ENCODE peak calls at places on chromosomes 3 and 15, in nine cellular contexts. J is aorta, Y is endothelial cell of umbilical vein, H is body of pancreas, A is neuronal stem cell, B is heart left ventricle, Z is fibroblast of lung, G is IMR-90, Q is testis. M is an unnamed sample.

GRCh38 chr15:28892789-28893610 is 7.2 kb downstream of the APBA2 start:
- DNase-seq in Y (no peak), Z (peak), A (no peak), G (peak), B (no peak), Q (no peak), J (no peak), H (peak), M (no peak)

GRCh38 chr15:46786886-46787285 is 930.4 kb upstream of the SEMA6D start:
- DNase-seq in G (no peak), Q (no peak), Y (no peak), B (no peak), H (no peak), J (no peak), Z (no peak), A (peak), M (no peak)

GRCh38 chr3:105367063-105367405 is 325 bp downstream of the ALCAM start:
- DNase-seq in Y (no peak), J (peak), B (peak), G (no peak), H (peak), Q (peak), A (no peak), Z (no peak), M (no peak)

GRCh38 chr3:171585029-171585428 is 124.8 kb upstream of the TNIK start:
- DNase-seq in B (no peak), G (no peak), Y (no peak), J (no peak), Z (no peak), A (no peak), Q (no peak), H (no peak), M (no peak)

GRCh38 chr3:24923565-24923964 is 428.9 kb upstream of the THRB start:
- DNase-seq in A (no peak), Q (no peak), J (no peak), H (no peak), G (no peak), B (no peak), Z (no peak), Y (no peak), M (no peak)

GRCh38 chr3:52381623-52382022 is 63.3 kb downstream of the SEMA3G start:
- DNase-seq in G (no peak), Y (no peak), H (no peak), J (no peak), A (no peak), B (no peak), Q (no peak), Z (no peak), M (no peak)

GRCh38 chr15:77630956-77631789 is 1.5 kb downstream of the LINGO1 start:
- DNase-seq in A (peak), J (no peak), Q (peak), G (no peak), B (no peak), Z (no peak), H (peak), Y (peak), M (no peak)

GRCh38 chr3:66265627-66266026 is 44.8 kb downstream of the SLC25A26 start:
- DNase-seq in H (no peak), G (no peak), A (no peak), Q (no peak), Z (no peak), B (no peak), Y (no peak), J (no peak), M (no peak)

DNA sequence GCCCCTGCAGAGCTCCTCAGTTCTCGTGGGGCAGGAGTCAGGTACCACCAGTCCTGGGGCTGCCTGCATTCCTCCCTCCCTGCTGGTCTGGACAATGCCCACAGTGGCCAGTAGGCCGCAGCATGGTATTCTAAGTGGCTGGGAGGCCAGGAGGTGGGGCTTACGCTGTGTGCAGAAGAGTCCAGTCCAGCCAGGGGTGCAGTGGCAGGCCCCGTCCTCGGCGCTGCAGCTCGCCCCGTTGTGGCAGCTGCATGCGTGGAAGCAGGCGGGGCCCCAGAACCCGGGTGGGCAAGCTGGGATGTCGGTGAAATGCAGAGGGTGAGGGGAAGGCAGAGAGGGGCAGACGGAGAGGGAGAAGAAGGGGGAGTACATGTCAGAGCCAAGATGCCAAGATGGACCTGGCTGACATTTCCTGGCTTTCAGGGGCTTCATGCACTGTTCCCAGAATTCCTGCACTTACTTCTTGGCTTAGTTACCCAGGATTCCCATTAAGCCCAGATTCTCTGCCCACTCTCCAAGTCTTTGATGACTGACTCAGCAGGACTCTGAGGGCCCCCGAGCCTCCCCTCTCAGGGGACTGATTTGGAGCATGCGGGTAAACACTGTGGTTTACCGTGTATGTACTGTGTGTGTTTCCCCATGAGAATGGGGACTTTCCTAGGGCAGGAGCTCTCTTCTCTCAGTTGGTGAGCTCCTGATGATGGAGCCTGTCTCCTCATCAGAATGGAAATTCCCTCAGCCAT is 47.5 kb downstream of the RAB11A start:
- DNase-seq in Q (peak), A (peak), H (peak), B (no peak), G (peak), Z (peak), J (peak), Y (peak), M (peak)
- H3K27ac ChIP-seq in Q (no peak), A (no peak), H (no peak), B (no peak), G (no peak), Z (no peak), J (no peak), Y (no peak), M (no peak)

DNA sequence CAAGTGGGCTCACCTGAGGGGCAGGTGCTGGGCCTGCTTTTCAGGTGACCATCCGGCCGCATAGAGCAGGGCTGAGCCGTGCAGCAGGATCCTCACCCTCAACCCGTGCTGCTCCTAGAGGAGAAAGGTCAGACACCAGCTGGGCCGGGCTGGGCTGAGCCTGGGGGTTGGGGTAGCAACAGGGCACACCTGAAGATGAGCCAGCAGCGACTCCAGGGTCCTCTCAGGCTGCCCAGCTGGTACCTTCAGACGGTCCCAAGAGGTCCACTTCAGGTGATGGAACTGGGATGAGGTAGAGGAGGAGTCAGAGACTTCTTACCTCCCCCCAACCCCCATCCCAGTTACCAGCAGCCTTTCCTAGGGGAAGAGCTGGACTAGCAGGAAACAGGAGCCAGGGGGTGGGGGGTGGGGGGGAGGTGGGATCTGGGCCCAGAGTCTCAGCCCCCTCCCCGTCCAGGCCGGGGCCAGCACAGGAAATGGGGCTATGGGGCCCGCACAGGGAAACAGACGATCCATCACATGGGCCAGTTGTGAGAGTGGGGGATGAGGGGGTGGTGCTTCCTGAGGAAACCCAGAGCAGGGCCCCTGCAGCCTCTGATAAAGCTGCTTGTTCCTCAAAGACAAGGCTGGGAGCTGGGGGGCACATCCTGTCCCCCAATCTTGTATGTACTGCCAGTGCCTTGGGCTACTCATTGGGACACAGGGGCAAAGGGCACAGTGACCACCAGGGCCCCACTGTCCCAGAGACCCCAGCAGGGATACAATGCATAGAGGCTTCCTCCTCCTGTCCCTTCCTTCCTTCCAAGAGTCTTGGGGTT is 3.0 kb downstream of the INKA1 start:
- DNase-seq in B (peak), Q (no peak), A (no peak), J (peak), Y (peak), G (no peak), H (no peak), Z (peak), M (no peak)
- H3K4me3 ChIP-seq in B (no peak), Q (no peak), A (no peak), J (no peak), Y (peak), G (no peak), H (no peak), Z (no peak), M (peak)

GRCh38 chr15:40053234-40054055 is 14.5 kb upstream of the SRP14 start:
- DNase-seq in J (no peak), Y (no peak), A (no peak), H (no peak), Q (no peak), G (no peak), Z (no peak), B (no peak), M (peak)

GRCh38 chr15:40058476-40059140 is 19.6 kb upstream of the SRP14 start:
- DNase-seq in G (peak), H (peak), J (no peak), Z (peak), B (no peak), Y (no peak), Q (no peak), A (no peak), M (peak)

GRCh38 chr15:40054056-40054745 is 15.2 kb upstream of the SRP14 start:
- DNase-seq in Y (no peak), G (peak), Q (no peak), H (no peak), Z (no peak), A (no peak), J (no peak), B (no peak), M (peak)

GRCh38 chr15:40054746-40055575 is 16.0 kb upstream of the SRP14 start:
- DNase-seq in A (no peak), J (peak), H (peak), Q (no peak), Y (no peak), Z (peak), G (peak), B (peak), M (no peak)

GRCh38 chr15:40055576-40056293 is 16.8 kb upstream of the SRP14 start:
- DNase-seq in H (peak), B (no peak), J (no peak), Q (no peak), A (no peak), Z (no peak), Y (no peak), G (no peak), M (no peak)
- H3K27ac ChIP-seq in H (peak), B (no peak), J (no peak), Q (no peak), A (no peak), Z (no peak), Y (no peak), G (no peak), M (no peak)

GRCh38 chr3:100993309-100993708 is at the start of gene ABI3BP:
- DNase-seq in Z (peak), H (peak), J (peak), G (peak), A (no peak), Q (peak), B (peak), Y (peak), M (peak)
- H3K4me3 ChIP-seq in Z (peak), H (no peak), J (peak), G (peak), A (no peak), Q (peak), B (no peak), Y (peak), M (peak)

GRCh38 chr15:101126618-101127502 is 125.0 kb downstream of the CHSY1 start:
- DNase-seq in B (no peak), J (peak), Z (peak), A (no peak), Q (no peak), Y (no peak), H (no peak), G (peak), M (no peak)
- H3K27ac ChIP-seq in B (peak), J (peak), Z (peak), A (peak), Q (peak), Y (peak), H (no peak), G (peak), M (peak)

GRCh38 chr3:141485578-141486415 is 1.0 kb upstream of the RASA2 start:
- DNase-seq in B (no peak), H (no peak), A (peak), Y (peak), G (peak), Z (peak), Q (no peak), J (peak), M (no peak)
- H3K4me3 ChIP-seq in B (no peak), H (no peak), A (no peak), Y (peak), G (peak), Z (no peak), Q (no peak), J (no peak), M (peak)